ENCODE peak calls at places on chromosomes 4 and X, in eight cellular contexts. Q is A549, P is brain microvascular endothelial cell, C is OCI-LY7, K is left lung, M is transverse colon, Y is heart left ventricle, E is thoracic aorta. U is an unnamed sample.

GRCh38 chr4:23373269-23373668 is 516.6 kb downstream of the PPARGC1A start:
- DNase-seq in Q (peak), P (peak), C (no peak), K (peak), M (peak), Y (peak), E (no peak), U (no peak)

GRCh38 chr4:11512861-11513260 is 84.2 kb upstream of the HS3ST1 start:
- DNase-seq in Q (no peak), P (no peak), C (no peak), K (no peak), M (no peak), Y (no peak), E (no peak), U (no peak)

GRCh38 chr4:128565565-128566186 is 243.8 kb upstream of the JADE1 start:
- DNase-seq in Q (peak), P (no peak), C (peak), K (no peak), M (peak), Y (peak), E (no peak), U (peak)

GRCh38 chrX:50747471-50747900 is 66.5 kb downstream of the SHROOM4 start:
- DNase-seq in Q (peak), P (no peak), C (peak), K (no peak), M (no peak), Y (no peak), E (no peak), U (no peak)

GRCh38 chr4:122604146-122604545 is 16.7 kb downstream of the IL21 start:
- DNase-seq in Q (no peak), P (no peak), C (no peak), K (no peak), M (no peak), Y (no peak), E (no peak), U (no peak)

GRCh38 chr4:150683775-150684350 is 101.9 kb downstream of the MAB21L2 start:
- DNase-seq in Q (no peak), P (no peak), C (no peak), K (no peak), M (no peak), Y (no peak), E (no peak), U (no peak)

GRCh38 chrX:69541959-69542358 is 37.8 kb downstream of the NALF2 start:
- DNase-seq in Q (no peak), P (no peak), C (no peak), K (no peak), M (no peak), Y (no peak), E (no peak), U (no peak)

GRCh38 chr4:184457530-184458249 is 16.7 kb downstream of the IRF2 start:
- DNase-seq in Q (no peak), P (no peak), C (peak), K (no peak), M (peak), Y (no peak), E (no peak), U (no peak)

GRCh38 chr4:174604198-174604597 is 81.9 kb upstream of the HPGD start:
- DNase-seq in Q (peak), P (no peak), C (no peak), K (no peak), M (no peak), Y (no peak), E (no peak), U (no peak)

GRCh38 chr4:123661080-123661737 is 264.6 kb downstream of the SPRY1 start:
- DNase-seq in Q (no peak), P (no peak), C (peak), K (no peak), M (no peak), Y (no peak), E (no peak), U (no peak)

GRCh38 chrX:82412851-82413250 is 1095.2 kb upstream of the POU3F4 start:
- DNase-seq in Q (no peak), P (no peak), C (no peak), K (no peak), M (no peak), Y (no peak), E (no peak), U (no peak)

GRCh38 chr4:98976716-98977115 is 18.8 kb upstream of the METAP1 start:
- DNase-seq in Q (no peak), P (peak), C (no peak), K (no peak), M (no peak), Y (no peak), E (no peak), U (no peak)

GRCh38 chr4:23728393-23728792 is 161.5 kb downstream of the PPARGC1A start:
- DNase-seq in Q (no peak), P (peak), C (no peak), K (no peak), M (no peak), Y (no peak), E (no peak), U (no peak)

GRCh38 chrX:115058276-115058675 is 40.9 kb upstream of the IL13RA2 start:
- DNase-seq in Q (no peak), P (peak), C (no peak), K (no peak), M (no peak), Y (no peak), E (no peak), U (no peak)

GRCh38 chrX:40727599-40728252 is 7.6 kb downstream of the MED14 start:
- DNase-seq in Q (no peak), P (no peak), C (no peak), K (no peak), M (no peak), Y (no peak), E (no peak), U (no peak)

GRCh38 chrX:18984381-18985185 is 669 bp upstream of the PHKA2 start:
- DNase-seq in Q (peak), P (peak), C (peak), K (peak), M (peak), Y (peak), E (peak), U (peak)

GRCh38 chr4:188341428-188341827 is 202.2 kb downstream of the TRIML1 start:
- DNase-seq in Q (no peak), P (no peak), C (no peak), K (no peak), M (no peak), Y (no peak), E (no peak), U (no peak)

GRCh38 chr4:181548873-181549541 is 694.2 kb upstream of the TENM3 start:
- DNase-seq in Q (peak), P (peak), C (no peak), K (peak), M (no peak), Y (no peak), E (no peak), U (no peak)

GRCh38 chr4:88609387-88609786 is 17.1 kb downstream of the HERC3 start:
- DNase-seq in Q (no peak), P (no peak), C (no peak), K (no peak), M (no peak), Y (no peak), E (no peak), U (no peak)

GRCh38 chr4:165131247-165131832 is 18.7 kb upstream of the TMEM192 start:
- DNase-seq in Q (peak), P (peak), C (peak), K (no peak), M (peak), Y (no peak), E (no peak), U (peak)

GRCh38 chr4:27089186-27089585 is 228.5 kb downstream of the STIM2 start:
- DNase-seq in Q (no peak), P (no peak), C (no peak), K (no peak), M (no peak), Y (no peak), E (no peak), U (no peak)

GRCh38 chr4:65538571-65538970 is 131.7 kb downstream of the EPHA5 start:
- DNase-seq in Q (peak), P (peak), C (no peak), K (no peak), M (no peak), Y (no peak), E (no peak), U (no peak)

GRCh38 chrX:119045884-119046283 is 26.9 kb upstream of the CT47C1 start:
- DNase-seq in Q (no peak), P (no peak), C (no peak), K (no peak), M (no peak), Y (no peak), E (no peak), U (no peak)

GRCh38 chrX:68903111-68903510 is 74.3 kb downstream of the EFNB1 start:
- DNase-seq in Q (no peak), P (no peak), C (no peak), K (no peak), M (no peak), Y (no peak), E (no peak), U (no peak)

GRCh38 chr4:148094149-148094548 is 348.1 kb downstream of the NR3C2 start:
- DNase-seq in Q (no peak), P (no peak), C (no peak), K (no peak), M (no peak), Y (no peak), E (no peak), U (no peak)

GRCh38 chr4:772118-772517 is 53.8 kb downstream of the CPLX1 start:
- DNase-seq in Q (no peak), P (no peak), C (no peak), K (no peak), M (no peak), Y (no peak), E (no peak), U (no peak)

GRCh38 chr4:13543648-13544555 is at the start of gene NKX3-2:
- DNase-seq in Q (no peak), P (no peak), C (no peak), K (peak), M (no peak), Y (no peak), E (no peak), U (no peak)

GRCh38 chr4:88008133-88008621 is 742 bp downstream of the PKD2 start:
- DNase-seq in Q (peak), P (peak), C (peak), K (peak), M (peak), Y (peak), E (no peak), U (peak)

GRCh38 chr4:128394778-128395177 is 107.2 kb upstream of the PGRMC2 start:
- DNase-seq in Q (no peak), P (no peak), C (no peak), K (no peak), M (no peak), Y (no peak), E (no peak), U (no peak)

GRCh38 chrX:1466971-1467561 is 14.4 kb upstream of the ASMTL start:
- DNase-seq in Q (no peak), P (no peak), C (peak), K (no peak), M (peak), Y (no peak), E (no peak), U (no peak)

GRCh38 chr4:74944354-74944793 is 11.5 kb downstream of the PARM1 start:
- DNase-seq in Q (peak), P (no peak), C (no peak), K (no peak), M (peak), Y (no peak), E (no peak), U (no peak)

GRCh38 chr4:102527695-102528094 is 26.5 kb downstream of the NFKB1 start:
- DNase-seq in Q (no peak), P (no peak), C (no peak), K (no peak), M (no peak), Y (no peak), E (no peak), U (no peak)

GRCh38 chr4:94976371-94977011 is 218.7 kb downstream of the BMPR1B start:
- DNase-seq in Q (peak), P (peak), C (no peak), K (no peak), M (no peak), Y (no peak), E (no peak), U (no peak)

GRCh38 chr4:19944806-19945205 is 306.9 kb upstream of the SLIT2 start:
- DNase-seq in Q (no peak), P (no peak), C (no peak), K (no peak), M (no peak), Y (no peak), E (no peak), U (no peak)

GRCh38 chr4:62455871-62456270 is 1255.7 kb downstream of the ADGRL3 start:
- DNase-seq in Q (no peak), P (peak), C (no peak), K (no peak), M (no peak), Y (no peak), E (no peak), U (no peak)

GRCh38 chrX:65667503-65668355 is at the start of gene MSN:
- DNase-seq in Q (peak), P (peak), C (peak), K (peak), M (peak), Y (peak), E (no peak), U (peak)

GRCh38 chr4:8872402-8873291 is 1.0 kb upstream of the HMX1 start:
- DNase-seq in Q (no peak), P (no peak), C (no peak), K (no peak), M (no peak), Y (no peak), E (no peak), U (no peak)

DNA sequence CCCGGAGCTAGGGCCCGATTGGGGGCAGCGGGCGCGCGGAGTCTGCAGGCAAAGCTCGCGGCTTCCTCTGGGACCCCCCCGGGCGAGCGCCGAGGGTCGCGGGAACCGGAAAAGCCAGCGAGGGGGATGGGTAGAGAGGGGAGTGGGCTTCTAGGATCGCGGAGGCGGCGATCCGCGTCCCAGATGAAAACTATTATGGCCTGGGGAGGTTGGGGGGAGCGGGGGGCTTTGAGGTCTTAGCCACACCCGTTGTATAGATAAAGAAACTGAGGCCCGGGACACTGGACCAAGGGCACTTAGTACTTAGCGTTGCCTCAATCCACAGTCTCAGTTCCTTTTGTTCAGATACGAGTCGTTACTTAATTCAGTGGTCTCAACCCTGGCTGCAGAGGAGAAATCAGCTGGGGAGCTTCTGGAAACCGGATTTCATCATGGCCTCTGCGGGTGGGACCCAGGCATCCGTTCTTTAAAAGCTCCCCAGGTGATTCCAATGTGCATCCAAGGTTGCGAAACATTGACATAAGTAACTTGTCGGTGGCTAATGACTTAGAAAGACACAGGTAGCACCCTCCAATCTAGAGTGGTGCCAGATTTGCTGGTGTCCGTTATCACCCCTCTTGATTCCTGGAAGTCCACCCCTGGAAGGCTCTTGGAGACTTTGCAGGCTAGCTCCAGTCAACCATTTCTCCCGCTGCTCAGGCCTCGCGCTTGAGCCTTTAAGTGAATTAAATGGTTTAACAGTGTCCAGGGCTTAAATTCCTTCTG is 90.7 kb downstream of the GEMIN8 start:
- DNase-seq in Q (no peak), P (no peak), C (no peak), K (no peak), M (no peak), Y (no peak), E (no peak), U (no peak)
- H3K27ac ChIP-seq in Q (peak), P (no peak), C (no peak), K (no peak), M (no peak), Y (no peak), E (no peak), U (peak)

GRCh38 chrX:39724544-39724943 is 373.2 kb downstream of the BCOR start:
- DNase-seq in Q (no peak), P (no peak), C (no peak), K (no peak), M (no peak), Y (no peak), E (no peak), U (no peak)

GRCh38 chrX:39726810-39727209 is 370.9 kb downstream of the BCOR start:
- DNase-seq in Q (no peak), P (peak), C (no peak), K (no peak), M (peak), Y (peak), E (no peak), U (no peak)

GRCh38 chrX:39728025-39728424 is 369.7 kb downstream of the BCOR start:
- DNase-seq in Q (no peak), P (no peak), C (no peak), K (no peak), M (no peak), Y (no peak), E (no peak), U (no peak)

GRCh38 chrX:39725114-39725513 is 372.6 kb downstream of the BCOR start:
- DNase-seq in Q (peak), P (no peak), C (no peak), K (no peak), M (no peak), Y (no peak), E (no peak), U (no peak)

GRCh38 chrX:39725928-39726619 is 371.7 kb downstream of the BCOR start:
- DNase-seq in Q (no peak), P (peak), C (no peak), K (no peak), M (no peak), Y (no peak), E (no peak), U (no peak)
- H3K27ac ChIP-seq in Q (no peak), P (no peak), C (no peak), K (no peak), M (no peak), Y (no peak), E (peak), U (no peak)

DNA sequence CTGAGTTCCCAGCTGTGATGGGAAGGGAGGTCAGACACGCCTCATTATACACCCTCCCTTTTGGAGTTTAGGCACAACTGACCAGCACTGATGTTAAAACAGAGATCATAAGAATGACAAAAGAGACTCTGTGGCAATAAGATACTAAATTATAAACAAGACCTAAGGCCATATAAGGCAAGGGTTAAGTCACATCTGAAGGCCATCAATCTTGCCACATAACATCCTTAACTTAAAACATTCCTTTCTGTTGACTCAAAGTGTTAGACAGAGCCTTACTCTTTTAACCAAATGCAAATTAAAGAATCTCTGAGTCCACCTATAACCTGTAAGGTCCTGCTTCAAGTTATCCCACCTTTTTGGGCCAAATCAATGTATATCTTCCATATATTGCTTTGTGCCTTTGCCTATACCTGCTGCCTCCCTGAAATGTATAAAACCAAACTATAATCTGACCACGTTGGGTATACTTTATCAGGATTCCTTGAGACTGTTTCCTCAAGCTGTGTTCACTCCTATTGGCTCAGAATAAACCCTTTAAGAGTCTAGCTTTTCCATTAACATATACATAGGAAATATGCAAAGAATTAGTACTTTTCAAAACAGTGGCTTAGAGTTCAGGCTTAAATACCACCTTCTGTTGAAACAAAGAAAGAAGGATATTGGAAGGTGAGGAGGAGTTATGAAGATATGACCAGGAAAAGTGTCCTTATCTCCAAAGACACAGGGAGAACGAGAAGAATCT is 214.4 kb upstream of the PPP1R2C start:
- DNase-seq in Q (peak), P (no peak), C (no peak), K (no peak), M (no peak), Y (no peak), E (no peak), U (no peak)
- H3K27ac ChIP-seq in Q (no peak), P (no peak), C (peak), K (no peak), M (no peak), Y (no peak), E (no peak), U (no peak)

GRCh38 chrX:46255066-46255465 is 290.2 kb downstream of the ZNF674 start:
- DNase-seq in Q (no peak), P (no peak), C (no peak), K (no peak), M (no peak), Y (no peak), E (no peak), U (no peak)

GRCh38 chrX:46256875-46257274 is 288.3 kb downstream of the ZNF674 start:
- DNase-seq in Q (no peak), P (no peak), C (no peak), K (no peak), M (no peak), Y (no peak), E (no peak), U (no peak)

GRCh38 chrX:46257451-46257879 is 287.8 kb downstream of the ZNF674 start:
- DNase-seq in Q (no peak), P (no peak), C (no peak), K (no peak), M (no peak), Y (no peak), E (no peak), U (no peak)

GRCh38 chrX:46251755-46252154 is 293.5 kb downstream of the ZNF674 start:
- DNase-seq in Q (peak), P (peak), C (no peak), K (no peak), M (no peak), Y (no peak), E (no peak), U (no peak)

GRCh38 chrX:46254623-46255022 is 290.6 kb downstream of the ZNF674 start:
- DNase-seq in Q (no peak), P (no peak), C (no peak), K (no peak), M (no peak), Y (no peak), E (no peak), U (no peak)
- H3K27ac ChIP-seq in Q (peak), P (no peak), C (no peak), K (no peak), M (no peak), Y (no peak), E (no peak), U (no peak)

GRCh38 chr4:176779421-176779820 is 13.3 kb downstream of the VEGFC start:
- DNase-seq in Q (no peak), P (no peak), C (no peak), K (no peak), M (no peak), Y (no peak), E (no peak), U (no peak)

GRCh38 chr4:176782794-176783193 is 9.9 kb downstream of the VEGFC start:
- DNase-seq in Q (no peak), P (no peak), C (no peak), K (no peak), M (no peak), Y (no peak), E (no peak), U (no peak)

GRCh38 chr4:176781739-176782100 is 11.0 kb downstream of the VEGFC start:
- DNase-seq in Q (no peak), P (no peak), C (no peak), K (no peak), M (no peak), Y (no peak), E (no peak), U (no peak)

GRCh38 chr4:176782191-176782590 is 10.5 kb downstream of the VEGFC start:
- DNase-seq in Q (no peak), P (no peak), C (no peak), K (no peak), M (no peak), Y (no peak), E (no peak), U (no peak)

GRCh38 chr4:176780995-176781738 is 11.6 kb downstream of the VEGFC start:
- DNase-seq in Q (peak), P (no peak), C (no peak), K (no peak), M (no peak), Y (no peak), E (no peak), U (no peak)
- H3K27ac ChIP-seq in Q (peak), P (peak), C (no peak), K (no peak), M (no peak), Y (peak), E (no peak), U (no peak)

GRCh38 chr4:40661803-40662202 is 32.1 kb upstream of the RBM47 start:
- DNase-seq in Q (no peak), P (no peak), C (no peak), K (no peak), M (no peak), Y (no peak), E (no peak), U (no peak)
- H3K27ac ChIP-seq in Q (peak), P (no peak), C (no peak), K (no peak), M (no peak), Y (no peak), E (no peak), U (no peak)

GRCh38 chr4:25953740-25954139 is 39.7 kb downstream of the SMIM20 start:
- DNase-seq in Q (peak), P (peak), C (no peak), K (no peak), M (no peak), Y (no peak), E (no peak), U (no peak)
- H3K27ac ChIP-seq in Q (no peak), P (no peak), C (no peak), K (no peak), M (no peak), Y (no peak), E (no peak), U (no peak)

U was measured in substantia nigra.